ENCODE peak calls at places on chromosome 5, in four cellular contexts. J is K562, H is HepG2, Y is Panc1. V is an unnamed sample.

GRCh38 chr5:61840354-61840753 is 465.7 kb upstream of the KIF2A start:
- DNase-seq in Y (no peak), J (no peak), H (no peak), V (no peak)

GRCh38 chr5:73917433-73917832 is 291.4 kb downstream of the ARHGEF28 start:
- DNase-seq in Y (no peak), H (no peak), J (no peak), V (no peak)

GRCh38 chr5:1316588-1316902 is 21.7 kb upstream of the TERT start:
- DNase-seq in J (no peak), Y (no peak), H (no peak), V (no peak)

GRCh38 chr5:1763548-1763911 is 36.1 kb downstream of the MRPL36 start:
- DNase-seq in J (peak; percentile 59), Y (peak; percentile 28), H (peak; percentile 43), V (peak; percentile 38)

GRCh38 chr5:31237159-31237558 is 43.7 kb downstream of the CDH6 start:
- DNase-seq in J (no peak), Y (no peak), H (peak; percentile 6), V (no peak)

GRCh38 chr5:110572709-110573108 is 153.8 kb downstream of the TMEM232 start:
- DNase-seq in J (no peak), Y (no peak), H (no peak), V (no peak)

GRCh38 chr5:60410427-60410826 is 289.5 kb downstream of the DEPDC1B start:
- DNase-seq in H (peak; percentile 17), Y (no peak), J (no peak), V (no peak)

GRCh38 chr5:158013939-158014338 is 155.0 kb upstream of the CLINT1 start:
- DNase-seq in J (no peak), H (peak; percentile 7), Y (no peak), V (no peak)

GRCh38 chr5:133489632-133490031 is 122.7 kb downstream of the FSTL4 start:
- DNase-seq in Y (no peak), J (no peak), H (peak; percentile 13), V (peak; percentile 47)

GRCh38 chr5:112529525-112529924 is 110.4 kb upstream of the EPB41L4A start:
- DNase-seq in J (peak; percentile 28), H (peak; percentile 6), Y (peak; percentile 7), V (peak; percentile 33)

GRCh38 chr5:158234323-158235158 is 375.6 kb upstream of the CLINT1 start:
- DNase-seq in Y (no peak), H (no peak), J (no peak), V (no peak)

GRCh38 chr5:179801304-179802206 is 5.1 kb downstream of the MGAT4B start:
- DNase-seq in Y (no peak), J (peak; percentile 50), H (peak; percentile 40), V (no peak)

GRCh38 chr5:104494043-104494442 is 931.5 kb upstream of the NUDT12 start:
- DNase-seq in H (no peak), Y (no peak), J (no peak), V (no peak)

GRCh38 chr5:83077662-83078261 is 415 bp downstream of the XRCC4 start:
- DNase-seq in Y (no peak), J (peak; percentile 25), H (peak; percentile 64), V (no peak)

GRCh38 chr5:169956756-169957155 is 23.5 kb downstream of the INSYN2B start:
- DNase-seq in J (no peak), H (peak; percentile 3), Y (no peak), V (no peak)

GRCh38 chr5:1194378-1194777 is 7.0 kb upstream of the SLC6A19 start:
- DNase-seq in Y (no peak), H (no peak), J (no peak), V (no peak)

GRCh38 chr5:112795944-112796678 is 58.4 kb downstream of the APC start:
- DNase-seq in H (peak; percentile 19), J (no peak), Y (no peak), V (no peak)

GRCh38 chr5:849651-850301 is 1.0 kb downstream of the ZDHHC11 start:
- DNase-seq in H (peak; percentile 92), Y (no peak), J (peak; percentile 49), V (no peak)

GRCh38 chr5:132214491-132214890 is 13.2 kb downstream of the P4HA2 start:
- DNase-seq in Y (no peak), J (no peak), H (no peak), V (no peak)

GRCh38 chr5:132218321-132218720 is 9.3 kb downstream of the P4HA2 start:
- DNase-seq in Y (no peak), J (no peak), H (no peak), V (no peak)

GRCh38 chr5:132211787-132212186 is 15.9 kb downstream of the P4HA2 start:
- DNase-seq in Y (no peak), H (no peak), J (no peak), V (no peak)

GRCh38 chr5:132213666-132214065 is 14.0 kb downstream of the P4HA2 start:
- DNase-seq in Y (no peak), H (no peak), J (no peak), V (no peak)

GRCh38 chr5:132215329-132215728 is 12.3 kb downstream of the P4HA2 start:
- DNase-seq in Y (no peak), J (no peak), H (no peak), V (no peak)
- TF ChIP-seq TCF7L2 in Y (no peak), J (no peak), H (no peak), V (no peak)

DNA sequence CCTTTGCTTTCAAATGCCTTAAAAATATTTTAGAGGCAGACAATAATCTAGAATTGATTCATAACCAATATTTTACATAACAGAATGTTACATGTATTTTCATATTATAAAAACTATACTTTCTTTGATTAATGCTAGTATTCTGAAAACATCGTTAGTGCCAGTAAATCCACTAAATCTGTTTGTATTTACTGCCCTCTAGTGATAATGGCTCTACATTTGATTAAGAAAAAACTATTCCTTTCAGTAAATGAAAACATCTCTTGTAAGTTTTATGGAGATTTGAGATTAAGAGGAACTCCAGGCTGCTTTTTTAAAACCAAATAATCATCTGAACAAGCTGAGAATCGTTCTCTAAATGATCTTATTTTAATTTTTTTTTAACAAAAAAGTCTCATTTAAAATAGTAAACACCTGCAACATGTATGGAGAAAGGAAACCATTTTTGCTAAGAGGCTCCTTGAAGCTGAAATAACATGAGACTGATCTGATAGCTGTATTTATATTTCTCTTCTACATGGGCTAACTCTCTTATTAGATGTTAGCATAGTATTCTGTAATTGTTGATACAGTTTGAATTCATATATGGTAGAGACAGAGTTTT is 424.7 kb downstream of the RAB3C start:
- DNase-seq in Y (no peak), J (no peak), H (no peak), V (peak; percentile 10)
- TF ChIP-seq TCF7L2 in Y (no peak), J (no peak), H (no peak), V (no peak)

DNA sequence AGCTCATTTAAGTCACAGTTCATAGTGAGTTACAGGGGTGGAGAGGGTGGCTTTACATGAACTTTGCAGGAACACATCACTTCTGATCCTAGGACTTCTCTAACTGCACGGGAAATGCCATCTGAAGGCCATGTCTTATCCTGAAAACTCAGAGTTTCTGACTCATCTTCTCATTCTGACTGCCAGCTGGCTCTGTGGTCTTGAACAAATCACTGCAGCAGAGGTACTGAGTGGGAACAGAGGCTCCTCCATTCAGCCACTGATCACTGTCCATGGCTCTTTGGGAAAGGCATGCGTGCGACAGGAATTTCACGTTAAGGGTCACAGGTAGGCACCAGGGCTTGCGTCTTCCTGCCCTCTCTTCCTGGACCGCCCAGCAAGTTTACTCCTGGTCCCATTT is 114.6 kb upstream of the LRRTM2 start:
- DNase-seq in Y (no peak), J (no peak), H (no peak), V (no peak)
- TF ChIP-seq TCF7L2 in Y (no peak), J (no peak), H (no peak), V (no peak)

DNA sequence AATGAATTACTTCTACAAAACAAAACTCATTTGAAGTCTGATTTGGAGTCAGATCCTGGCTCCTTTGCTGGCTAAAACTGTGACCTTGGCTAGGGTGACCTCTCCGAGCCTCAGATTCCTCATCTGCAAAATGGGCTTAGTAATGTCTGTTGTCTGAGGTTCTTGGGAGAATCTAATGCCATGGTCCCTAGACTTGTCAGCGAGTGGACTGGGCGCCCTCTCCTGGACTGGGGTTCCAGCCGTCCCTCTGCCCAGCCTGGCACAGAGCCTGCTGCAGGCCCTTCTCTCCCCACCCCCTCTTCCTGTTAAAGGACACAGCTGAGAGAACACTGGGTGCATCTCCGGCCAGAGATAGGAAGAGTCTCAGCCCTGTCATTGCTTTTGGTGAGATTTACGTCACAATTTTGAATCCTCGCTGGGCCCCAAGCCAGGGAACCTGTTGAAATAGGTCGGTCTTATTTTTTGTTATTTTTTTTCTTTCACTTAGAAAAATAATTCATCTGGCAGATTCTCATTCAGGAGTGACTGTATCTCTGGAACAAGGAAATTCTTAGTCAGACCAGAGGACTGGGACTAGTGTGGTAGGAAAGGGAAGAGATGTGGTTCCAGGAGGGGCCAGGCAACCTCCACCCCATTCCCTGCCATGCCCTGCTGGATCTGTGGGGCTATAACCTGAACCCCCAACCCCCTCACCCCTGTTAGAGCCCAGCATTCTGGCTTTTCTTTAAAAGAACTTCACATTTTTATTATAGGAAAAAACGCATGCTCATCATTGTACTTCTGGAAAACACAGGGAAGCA is 48.2 kb upstream of the RPL26L1 start:
- DNase-seq in Y (no peak), J (no peak), H (peak; percentile 27), V (peak; percentile 21)
- TF ChIP-seq TCF7L2 in Y (no peak), J (no peak), H (no peak), V (no peak)

GRCh38 chr5:68709229-68709628 is 384.6 kb upstream of the SLC30A5 start:
- DNase-seq in H (no peak), Y (no peak), J (no peak), V (no peak)
- TF ChIP-seq TCF7L2 in H (no peak), Y (no peak), J (no peak), V (no peak)

DNA sequence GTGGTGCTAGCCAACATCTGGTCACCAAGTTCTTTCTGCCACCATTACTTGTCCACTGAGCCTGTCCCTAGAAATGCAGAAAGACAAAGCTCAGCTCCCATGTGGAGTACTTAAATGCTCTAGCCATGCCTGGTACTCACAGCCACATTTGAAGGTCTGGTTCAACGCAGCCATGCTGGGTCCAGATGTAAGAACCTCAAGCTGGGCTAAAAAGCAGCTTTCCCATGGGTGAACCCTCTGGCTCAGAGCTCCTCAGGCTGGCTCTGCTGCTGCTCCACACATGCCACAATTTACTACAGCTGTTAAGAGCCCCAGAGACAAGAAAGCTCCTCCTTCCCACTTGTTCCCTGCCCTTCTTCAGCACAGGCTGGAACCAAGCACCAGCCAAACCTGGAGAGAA is 97.1 kb upstream of the LRRTM2 start:
- DNase-seq in Y (no peak), J (no peak), H (no peak), V (no peak)
- TF ChIP-seq TCF7L2 in Y (no peak), J (no peak), H (no peak), V (no peak)